ENCODE peak calls at places on chromosomes 3 and 15, in five cellular contexts. K is tibial nerve, L is spleen, U is heart left ventricle, C is heart right ventricle. Q is an unnamed sample.

GRCh38 chr15:99702895-99703602 is 30.2 kb downstream of the LYSMD4 start:
- DNase-seq in K (no peak), L (no peak), U (no peak), C (no peak), Q (no peak)

GRCh38 chr3:20648921-20649381 is 462.9 kb upstream of the SGO1 start:
- DNase-seq in K (no peak), L (no peak), U (no peak), C (no peak), Q (no peak)

GRCh38 chr3:139302084-139302800 is 41.6 kb upstream of the MRPS22 start:
- DNase-seq in K (no peak), L (peak), U (peak), C (peak), Q (no peak)

GRCh38 chr3:50256978-50257890 is 11.7 kb upstream of the SEMA3B start:
- DNase-seq in K (no peak), L (no peak), U (peak), C (no peak), Q (no peak)

GRCh38 chr3:88150771-88151170 is 1.0 kb downstream of the C3orf38 start:
- DNase-seq in K (no peak), L (no peak), U (no peak), C (no peak), Q (no peak)

GRCh38 chr3:167887096-167887495 is 151.6 kb downstream of the SERPINI1 start:
- DNase-seq in K (no peak), L (no peak), U (no peak), C (no peak), Q (no peak)

GRCh38 chr3:46071222-46071621 is 43.9 kb upstream of the XCR1 start:
- DNase-seq in K (no peak), L (no peak), U (no peak), C (no peak), Q (no peak)

GRCh38 chr3:2543247-2543646 is 444.6 kb downstream of the CNTN4 start:
- DNase-seq in K (no peak), L (no peak), U (no peak), C (no peak), Q (no peak)

GRCh38 chr3:138173769-138174420 is 826 bp downstream of the DBR1 start:
- DNase-seq in K (no peak), L (no peak), U (no peak), C (no peak), Q (no peak)

GRCh38 chr3:66035763-66036477 is 2.8 kb downstream of the MAGI1 start:
- DNase-seq in K (no peak), L (no peak), U (no peak), C (no peak), Q (no peak)

GRCh38 chr3:195756935-195757302 is 36.1 kb downstream of the MUC20 start:
- DNase-seq in K (no peak), L (peak), U (no peak), C (no peak), Q (no peak)

GRCh38 chr3:24583004-24583403 is 88.4 kb upstream of the THRB start:
- DNase-seq in K (no peak), L (no peak), U (no peak), C (no peak), Q (no peak)

GRCh38 chr3:18424213-18424861 is 802 bp downstream of the SATB1 start:
- DNase-seq in K (no peak), L (peak), U (peak), C (no peak), Q (no peak)

GRCh38 chr15:74251187-74251811 is 15.2 kb downstream of the CCDC33 start:
- DNase-seq in K (no peak), L (no peak), U (peak), C (peak), Q (peak)

GRCh38 chr3:187319699-187320302 is 28.3 kb upstream of the MASP1 start:
- DNase-seq in K (peak), L (peak), U (peak), C (peak), Q (peak)

GRCh38 chr3:49428697-49429100 is 425 bp downstream of the NICN1 start:
- DNase-seq in K (no peak), L (no peak), U (no peak), C (no peak), Q (no peak)

GRCh38 chr3:175199961-175200360 is 340.8 kb downstream of the NAALADL2 start:
- DNase-seq in K (no peak), L (no peak), U (no peak), C (no peak), Q (no peak)

GRCh38 chr15:98969126-98969735 is 38.4 kb downstream of the PGPEP1L start:
- DNase-seq in K (no peak), L (no peak), U (no peak), C (no peak), Q (no peak)

GRCh38 chr3:25465266-25465860 is 37.3 kb downstream of the RARB start:
- DNase-seq in K (no peak), L (no peak), U (no peak), C (no peak), Q (no peak)

GRCh38 chr15:81023483-81024264 is 23.0 kb downstream of the TLNRD1 start:
- DNase-seq in K (peak), L (peak), U (peak), C (peak), Q (peak)

GRCh38 chr3:139120336-139120971 is 75.8 kb upstream of the PRR23C start:
- DNase-seq in K (peak), L (no peak), U (no peak), C (no peak), Q (no peak)

GRCh38 chr3:37210230-37210629 is 35.8 kb upstream of the LRRFIP2 start:
- DNase-seq in K (no peak), L (no peak), U (no peak), C (no peak), Q (no peak)

GRCh38 chr3:133832802-133833144 is 27.2 kb downstream of the SRPRB start:
- DNase-seq in K (no peak), L (no peak), U (no peak), C (no peak), Q (no peak)

GRCh38 chr15:88450125-88450798 is 16.9 kb downstream of the MRPL46 start:
- DNase-seq in K (peak), L (peak), U (peak), C (peak), Q (peak)

GRCh38 chr3:66480666-66481065 is 20.2 kb downstream of the LRIG1 start:
- DNase-seq in K (no peak), L (no peak), U (no peak), C (no peak), Q (no peak)

GRCh38 chr3:150147776-150148175 is 177.1 kb upstream of the PFN2 start:
- DNase-seq in K (no peak), L (no peak), U (no peak), C (no peak), Q (no peak)

GRCh38 chr15:59307164-59307535 is 65.5 kb downstream of the MYO1E start:
- DNase-seq in K (no peak), L (no peak), U (no peak), C (no peak), Q (peak)

GRCh38 chr3:197511853-197512635 is 43.7 kb downstream of the BDH1 start:
- DNase-seq in K (no peak), L (no peak), U (no peak), C (no peak), Q (no peak)

GRCh38 chr3:10601131-10601856 is 95.9 kb upstream of the ATP2B2 start:
- DNase-seq in K (no peak), L (peak), U (peak), C (no peak), Q (no peak)

GRCh38 chr3:53939081-53939582 is 47.5 kb upstream of the SELENOK start:
- DNase-seq in K (no peak), L (no peak), U (no peak), C (no peak), Q (no peak)

GRCh38 chr3:96970211-96970610 is 155.8 kb downstream of the EPHA6 start:
- DNase-seq in K (no peak), L (no peak), U (no peak), C (no peak), Q (no peak)

GRCh38 chr15:31309893-31310606 is 16.6 kb upstream of the KLF13 start:
- DNase-seq in K (no peak), L (no peak), U (no peak), C (no peak), Q (no peak)

GRCh38 chr15:96992817-96993216 is 662.3 kb downstream of the NR2F2 start:
- DNase-seq in K (no peak), L (no peak), U (no peak), C (no peak), Q (no peak)

GRCh38 chr15:92910451-92910850 is 10.3 kb downstream of the CHD2 start:
- DNase-seq in K (no peak), L (no peak), U (peak), C (no peak), Q (no peak)

GRCh38 chr15:92917606-92918407 is 17.7 kb downstream of the CHD2 start:
- DNase-seq in K (peak), L (peak), U (peak), C (peak), Q (peak)

GRCh38 chr15:92915766-92916435 is 15.8 kb downstream of the CHD2 start:
- DNase-seq in K (no peak), L (no peak), U (no peak), C (no peak), Q (no peak)

GRCh38 chr15:92914768-92915221 is 14.7 kb downstream of the CHD2 start:
- DNase-seq in K (no peak), L (no peak), U (no peak), C (no peak), Q (no peak)

GRCh38 chr15:92914103-92914499 is 14.0 kb downstream of the CHD2 start:
- DNase-seq in K (no peak), L (no peak), U (no peak), C (no peak), Q (no peak)
- H3K27ac ChIP-seq in K (peak), L (peak), U (peak), C (peak), Q (no peak)

DNA sequence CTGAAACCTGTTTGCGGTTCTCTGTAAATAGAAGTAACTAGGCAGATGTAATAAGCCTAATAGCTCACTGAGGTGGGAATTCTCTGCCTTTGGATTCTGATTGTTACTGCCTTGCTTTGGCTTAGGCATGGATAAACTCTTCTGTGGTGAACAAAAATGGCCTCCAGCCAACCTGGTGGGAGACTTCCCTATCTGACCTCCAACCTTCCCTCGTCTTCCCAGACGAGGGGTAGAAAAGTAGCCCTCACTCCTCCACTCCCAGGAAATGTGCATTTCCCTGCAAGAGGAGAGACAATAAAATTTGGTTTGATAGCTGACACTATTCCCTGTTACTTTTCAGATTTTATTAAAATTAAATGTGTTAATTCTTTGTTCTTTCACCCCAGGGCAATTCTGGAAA is 606 bp upstream of the CD96 start:
- DNase-seq in K (no peak), L (no peak), U (no peak), C (no peak), Q (no peak)
- H3K27ac ChIP-seq in K (no peak), L (peak), U (no peak), C (no peak), Q (no peak)

GRCh38 chr15:62850791-62851291 is 191.7 kb upstream of the TPM1 start:
- DNase-seq in K (no peak), L (no peak), U (no peak), C (no peak), Q (no peak)

GRCh38 chr15:62848631-62849050 is 193.9 kb upstream of the TPM1 start:
- DNase-seq in K (no peak), L (no peak), U (no peak), C (no peak), Q (no peak)

GRCh38 chr15:62849316-62850129 is 193.0 kb upstream of the TPM1 start:
- DNase-seq in K (no peak), L (no peak), U (no peak), C (no peak), Q (no peak)

GRCh38 chr15:62847900-62848489 is 194.6 kb upstream of the TPM1 start:
- DNase-seq in K (peak), L (no peak), U (peak), C (peak), Q (peak)

DNA sequence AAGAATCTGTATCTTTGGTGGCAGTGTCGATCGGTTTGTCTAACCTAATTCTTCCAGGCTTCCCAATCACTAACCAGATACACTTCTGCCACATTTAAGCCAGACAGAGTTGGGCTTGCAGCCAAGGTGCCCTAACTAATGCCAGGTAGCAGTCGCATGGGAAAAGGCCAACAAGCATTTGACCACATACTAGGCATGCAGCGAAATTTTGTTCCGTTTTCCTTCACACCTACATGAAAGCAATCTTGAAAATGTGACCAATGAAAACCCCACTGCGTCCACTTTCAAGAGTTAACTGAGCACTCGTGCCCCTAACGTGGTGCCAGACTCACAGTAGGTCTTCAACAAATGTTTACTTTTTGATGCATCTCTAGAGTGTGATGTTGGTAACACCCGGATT is 192.2 kb upstream of the TPM1 start:
- DNase-seq in K (no peak), L (no peak), U (peak), C (no peak), Q (no peak)
- H3K27ac ChIP-seq in K (no peak), L (no peak), U (no peak), C (no peak), Q (no peak)

GRCh38 chr15:25738171-25738792 is 124.8 kb downstream of the ATP10A start:
- DNase-seq in K (peak), L (no peak), U (no peak), C (no peak), Q (no peak)

GRCh38 chr15:25740438-25741252 is 122.5 kb downstream of the ATP10A start:
- DNase-seq in K (no peak), L (no peak), U (no peak), C (no peak), Q (no peak)

GRCh38 chr15:25742008-25742407 is 121.1 kb downstream of the ATP10A start:
- DNase-seq in K (no peak), L (no peak), U (no peak), C (no peak), Q (no peak)

GRCh38 chr15:25741253-25741575 is 121.9 kb downstream of the ATP10A start:
- DNase-seq in K (no peak), L (no peak), U (no peak), C (no peak), Q (no peak)

DNA sequence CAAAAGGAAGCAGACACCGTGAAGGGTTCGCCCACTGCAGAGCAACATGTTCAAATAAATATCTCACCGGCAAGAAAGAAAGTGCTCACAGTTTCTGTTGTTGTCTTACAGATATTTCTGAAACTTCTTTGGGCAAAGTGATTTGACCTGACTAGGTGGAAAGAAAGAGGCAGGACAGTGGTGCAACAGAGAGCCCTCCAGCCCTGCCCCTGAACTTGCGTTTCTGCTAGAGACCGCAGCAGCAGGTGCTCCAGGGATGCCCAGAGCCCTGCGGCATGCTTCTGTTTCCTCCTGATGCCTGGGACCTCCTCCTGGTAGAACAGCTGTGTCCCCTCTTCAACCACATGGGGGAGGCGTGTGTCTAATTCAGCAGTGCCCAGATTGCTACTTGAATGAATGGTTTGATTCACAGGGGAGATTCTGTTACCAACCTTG is 123.4 kb downstream of the ATP10A start:
- DNase-seq in K (no peak), L (no peak), U (no peak), C (no peak), Q (no peak)
- H3K27ac ChIP-seq in K (no peak), L (no peak), U (no peak), C (no peak), Q (no peak)

GRCh38 chr3:40287248-40287647 is 22.3 kb upstream of the EIF1B start:
- DNase-seq in K (no peak), L (no peak), U (no peak), C (no peak), Q (no peak)

GRCh38 chr3:40294434-40294833 is 15.1 kb upstream of the EIF1B start:
- DNase-seq in K (no peak), L (no peak), U (no peak), C (no peak), Q (no peak)

GRCh38 chr3:40292637-40293036 is 16.9 kb upstream of the EIF1B start:
- DNase-seq in K (no peak), L (no peak), U (peak), C (no peak), Q (peak)

GRCh38 chr3:40290396-40290795 is 19.1 kb upstream of the EIF1B start:
- DNase-seq in K (no peak), L (no peak), U (peak), C (peak), Q (no peak)

DNA sequence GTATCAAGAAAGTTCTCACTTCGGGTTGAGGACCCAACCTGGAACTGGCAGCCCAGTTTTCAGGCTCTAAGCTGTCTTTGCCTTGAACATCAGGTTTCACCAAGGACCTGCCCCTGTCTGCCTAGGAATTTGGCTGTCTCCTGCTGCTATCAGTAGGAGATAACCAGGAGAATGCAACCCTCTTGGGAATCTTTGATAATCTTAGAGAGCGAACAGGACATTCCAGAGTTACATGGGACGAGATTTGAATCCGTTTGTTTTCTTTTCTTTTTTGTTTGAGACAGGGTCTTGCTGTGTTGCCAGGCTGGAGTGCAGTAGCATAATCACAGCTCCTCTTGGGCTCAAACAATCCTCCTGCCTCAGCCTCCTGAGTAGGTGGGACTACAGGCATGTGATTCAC is 18.0 kb upstream of the EIF1B start:
- DNase-seq in K (no peak), L (no peak), U (no peak), C (no peak), Q (no peak)
- H3K27ac ChIP-seq in K (no peak), L (no peak), U (peak), C (peak), Q (no peak)

GRCh38 chr3:111080357-111080937 is 8.8 kb downstream of the NECTIN3 start:
- DNase-seq in K (no peak), L (no peak), U (no peak), C (no peak), Q (no peak)
- H3K27ac ChIP-seq in K (no peak), L (no peak), U (no peak), C (no peak), Q (no peak)

DNA sequence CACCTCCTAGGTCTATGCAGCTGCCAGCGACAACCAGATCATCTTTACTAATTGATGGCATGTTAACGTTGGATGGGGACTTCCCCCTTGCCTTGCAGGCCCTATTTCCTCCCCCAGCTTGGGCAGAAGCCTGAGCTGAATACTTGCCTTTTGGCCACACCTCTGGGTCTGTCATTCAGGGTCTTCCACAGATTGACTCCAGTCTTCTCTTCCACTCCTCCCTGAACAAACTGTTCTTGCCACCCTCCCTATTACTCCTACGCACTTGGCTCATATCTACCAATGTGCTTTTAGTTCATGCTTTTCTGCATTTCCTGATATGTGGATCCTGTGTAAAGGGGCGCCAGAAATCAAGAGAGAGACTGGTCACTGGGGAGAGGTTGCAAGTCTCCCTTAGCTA is 73.5 kb downstream of the DNASE1L3 start:
- DNase-seq in K (no peak), L (no peak), U (no peak), C (no peak), Q (no peak)
- H3K27ac ChIP-seq in K (no peak), L (no peak), U (no peak), C (no peak), Q (no peak)

DNA sequence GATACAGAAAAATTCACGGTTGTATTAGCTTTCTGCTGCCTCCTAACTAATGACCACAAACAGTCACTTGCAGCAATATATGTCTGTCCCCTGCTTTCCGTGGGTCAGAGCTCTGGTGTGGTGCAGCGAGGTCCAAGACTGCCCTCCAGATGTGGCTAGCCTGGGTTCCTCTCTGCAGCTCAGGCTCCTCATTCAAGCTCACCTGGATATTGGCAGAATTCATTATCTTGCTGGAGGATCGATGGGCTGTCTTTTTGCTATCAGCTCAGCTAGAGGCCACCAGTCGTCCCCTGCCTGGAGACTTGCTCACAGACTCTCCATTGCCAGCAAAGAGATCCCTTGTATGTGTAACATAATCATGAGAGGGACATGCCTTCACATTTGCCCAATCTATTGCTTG is 12.8 kb upstream of the PLXNA1 start:
- DNase-seq in K (no peak), L (no peak), U (no peak), C (no peak), Q (no peak)
- H3K27ac ChIP-seq in K (no peak), L (no peak), U (no peak), C (no peak), Q (no peak)